ENCODE peak calls at places on chromosomes 2 and 18, in six cellular contexts. N is CD4-positive, CD25-positive, alpha-beta regulatory T cell; Y is GM23248; Q is stimulated activated CD4-positive, alpha-beta T cell treated with anti-CD3 and anti-CD28 coated beads, Interleukin-2, amount 100 ng/mL, for 24 hours; G is caudate nucleus; O is iPS DF 6.9. H is an unnamed sample.

GRCh38 chr18:45417392-45417791 is 197.9 kb upstream of the SLC14A2 start:
- DNase-seq in G (no peak), Y (no peak), Q (no peak), O (no peak), N (no peak), H (no peak)

GRCh38 chr2:37324536-37324785 is 172 bp downstream of the PRKD3 start:
- DNase-seq in G (no peak), Y (peak; percentile 86), Q (no peak), O (no peak), N (no peak), H (peak; percentile 77)

GRCh38 chr2:188303363-188304031 is 11.8 kb downstream of the GULP1 start:
- DNase-seq in O (peak; percentile 91), Y (peak; percentile 56), N (no peak), Q (no peak), G (no peak), H (peak; percentile 90)

GRCh38 chr2:111626862-111627163 is 257.2 kb downstream of the ANAPC1 start:
- DNase-seq in Y (no peak), Q (no peak), G (no peak), N (no peak), O (no peak), H (no peak)

GRCh38 chr2:68726608-68727367 is 7.8 kb upstream of the ARHGAP25 start:
- DNase-seq in N (peak; percentile 79), Q (peak; percentile 80), G (no peak), Y (no peak), O (no peak), H (peak; percentile 63)

GRCh38 chr18:2948038-2948437 is 64.9 kb downstream of the LPIN2 start:
- DNase-seq in Y (peak; percentile 55), O (no peak), G (no peak), Q (no peak), N (no peak), H (peak; percentile 15)

GRCh38 chr2:179802483-179802882 is 58.9 kb downstream of the ZNF385B start:
- DNase-seq in N (no peak), Y (no peak), O (no peak), G (no peak), Q (no peak), H (no peak)

GRCh38 chr18:70333757-70334156 is 44.9 kb downstream of the SOCS6 start:
- DNase-seq in O (no peak), Y (peak; percentile 99), N (no peak), Q (no peak), G (no peak), H (peak; percentile 72)

GRCh38 chr2:13113016-13113415 is 396.3 kb downstream of the TRIB2 start:
- DNase-seq in O (no peak), Y (no peak), N (no peak), Q (no peak), G (no peak), H (no peak)

GRCh38 chr2:110204408-110205385 is at the start of gene NPHP1:
- DNase-seq in G (peak; percentile 76), Q (peak; percentile 86), N (peak; percentile 83), Y (peak; percentile 94), O (peak; percentile 43), H (peak; percentile 86)

GRCh38 chr2:42163444-42164045 is 5.6 kb upstream of the EML4 start:
- DNase-seq in Q (no peak), Y (no peak), O (no peak), N (no peak), G (no peak), H (no peak)

GRCh38 chr2:33022989-33023731 is 76.4 kb downstream of the LTBP1 start:
- DNase-seq in Y (peak; percentile 91), G (no peak), O (no peak), Q (no peak), N (no peak), H (peak; percentile 83)

GRCh38 chr2:238573065-238573778 is 146.5 kb downstream of the ASB1 start:
- DNase-seq in N (no peak), Q (peak; percentile 42), Y (no peak), O (no peak), G (no peak), H (no peak)

GRCh38 chr2:108579631-108580030 is 45.4 kb downstream of the LIMS1 start:
- DNase-seq in O (no peak), N (no peak), Y (no peak), G (no peak), Q (no peak), H (peak; percentile 86)

GRCh38 chr2:32962652-32963051 is 15.9 kb downstream of the LTBP1 start:
- DNase-seq in O (no peak), N (no peak), Q (no peak), G (no peak), Y (no peak), H (no peak)

GRCh38 chr2:161036926-161037325 is 123.3 kb upstream of the TANK start:
- DNase-seq in N (no peak), O (no peak), Y (no peak), G (no peak), Q (no peak), H (peak; percentile 28)

GRCh38 chr2:241801611-241802420 is 7.2 kb upstream of the NEU4 start:
- DNase-seq in Y (no peak), O (no peak), N (no peak), Q (no peak), G (no peak), H (no peak)

GRCh38 chr2:46117994-46118393 is 179.2 kb upstream of the EPAS1 start:
- DNase-seq in G (no peak), O (no peak), Q (no peak), Y (no peak), N (no peak), H (no peak)

GRCh38 chr2:165008916-165009315 is 53.6 kb upstream of the SLC38A11 start:
- DNase-seq in Y (peak; percentile 45), Q (no peak), G (no peak), N (no peak), O (no peak), H (no peak)

GRCh38 chr2:182650704-182651103 is 65.4 kb upstream of the DNAJC10 start:
- DNase-seq in N (no peak), O (no peak), Y (peak; percentile 74), Q (no peak), G (no peak), H (peak; percentile 45)

GRCh38 chr2:166539340-166540162 is 45.5 kb upstream of the SCN7A start:
- DNase-seq in G (no peak), Y (peak; percentile 63), O (peak; percentile 25), N (peak; percentile 34), Q (no peak), H (peak; percentile 54)

GRCh38 chr2:15571729-15572128 is 10.6 kb upstream of the NBAS start:
- DNase-seq in Y (no peak), Q (no peak), N (no peak), O (no peak), G (no peak), H (no peak)